ENCODE peak calls at places on chromosomes 7 and 10, in five cellular contexts. U is endodermal cell, D is neural progenitor cell, O is uterus, H is psoas muscle. J is an unnamed sample.

GRCh38 chr7:77383333-77383740 is 32.8 kb downstream of the GSAP start:
- DNase-seq in D (no peak), U (no peak), O (no peak), H (no peak), J (no peak)

GRCh38 chr10:97034301-97034700 is 151.5 kb downstream of the SLIT1 start:
- DNase-seq in D (no peak), O (no peak), H (no peak), U (no peak), J (no peak)

GRCh38 chr10:77287647-77288120 is 349.9 kb downstream of the KCNMA1 start:
- DNase-seq in H (no peak), D (no peak), U (peak; percentile 68), O (peak; percentile 71), J (no peak)

GRCh38 chr7:104951546-104951945 is 62.5 kb upstream of the KMT2E start:
- DNase-seq in U (no peak), O (no peak), D (no peak), H (peak; percentile 71), J (no peak)

GRCh38 chr10:95404460-95404858 is 113.7 kb upstream of the PDLIM1 start:
- DNase-seq in U (no peak), O (no peak), H (no peak), D (peak; percentile 65), J (no peak)

GRCh38 chr10:28722065-28722803 is 44.9 kb downstream of the BAMBI start:
- DNase-seq in U (peak; percentile 90), H (peak; percentile 19), O (peak; percentile 52), D (peak; percentile 60), J (no peak)

GRCh38 chr10:74857586-74857985 is 31.2 kb downstream of the KAT6B start:
- DNase-seq in H (no peak), U (no peak), O (no peak), D (no peak), J (no peak)

GRCh38 chr7:108684629-108685028 is 115.0 kb downstream of the DNAJB9 start:
- DNase-seq in U (no peak), D (no peak), O (no peak), H (no peak), J (no peak)

GRCh38 chr10:46998595-46998994 is 87.4 kb downstream of the PTPN20 start:
- DNase-seq in H (no peak), U (no peak), D (no peak), O (no peak), J (no peak)

GRCh38 chr7:79452495-79453265 is 787 bp downstream of the MAGI2 start:
- DNase-seq in U (peak; percentile 73), O (peak; percentile 20), D (peak; percentile 37), H (peak; percentile 12), J (peak; percentile 13)

GRCh38 chr7:132877578-132877977 is 204.3 kb downstream of the CHCHD3 start:
- DNase-seq in D (peak; percentile 15), U (no peak), O (no peak), H (no peak), J (no peak)

GRCh38 chr7:128902761-128903585 is 7.5 kb downstream of the KCP start:
- DNase-seq in D (no peak), U (no peak), O (no peak), H (no peak), J (no peak)

GRCh38 chr10:4144802-4145201 is 359.8 kb upstream of the KLF6 start:
- DNase-seq in U (no peak), H (no peak), D (no peak), O (no peak), J (no peak)

GRCh38 chr10:23047201-23048050 is 48.0 kb upstream of the MSRB2 start:
- DNase-seq in U (no peak), H (no peak), O (no peak), D (no peak), J (no peak)

GRCh38 chr7:158943234-158943633 is 86.9 kb downstream of the DYNC2I1 start:
- DNase-seq in O (no peak), H (no peak), D (no peak), U (no peak), J (no peak)

GRCh38 chr7:158944950-158945349 is 88.6 kb downstream of the DYNC2I1 start:
- DNase-seq in O (no peak), U (no peak), D (no peak), H (no peak), J (no peak)

GRCh38 chr7:158943713-158944112 is 87.4 kb downstream of the DYNC2I1 start:
- DNase-seq in O (no peak), H (no peak), D (no peak), U (no peak), J (no peak)

GRCh38 chr7:158945514-158945913 is 89.2 kb downstream of the DYNC2I1 start:
- DNase-seq in O (no peak), D (no peak), H (no peak), U (no peak), J (no peak)

GRCh38 chr7:158944195-158944594 is 87.8 kb downstream of the DYNC2I1 start:
- DNase-seq in U (no peak), H (no peak), O (no peak), D (no peak), J (no peak)
- H3K4me3 ChIP-seq in U (no peak overlapping the region), H (no peak overlapping the region), O (no peak overlapping the region), D (no peak overlapping the region), J (no peak overlapping the region)

GRCh38 chr7:40700653-40701475 is 566.1 kb downstream of the SUGCT start:
- DNase-seq in U (peak; percentile 57), O (no peak), H (no peak), D (no peak), J (no peak)
- H3K27ac ChIP-seq in U (no peak overlapping the region), O (no peak overlapping the region), H (no peak overlapping the region), D (no peak overlapping the region), J (no peak overlapping the region)

GRCh38 chr10:75894761-75895160 is 463.3 kb downstream of the LRMDA start:
- DNase-seq in H (no peak), O (no peak), U (no peak), D (no peak), J (no peak)

GRCh38 chr10:75887369-75887768 is 455.9 kb downstream of the LRMDA start:
- DNase-seq in H (no peak), O (no peak), U (no peak), D (no peak), J (no peak)

GRCh38 chr10:75884808-75885207 is 453.4 kb downstream of the LRMDA start:
- DNase-seq in H (no peak), U (no peak), D (no peak), O (no peak), J (no peak)

GRCh38 chr10:75887981-75888380 is 456.6 kb downstream of the LRMDA start:
- DNase-seq in H (no peak), U (no peak), D (no peak), O (no peak), J (no peak)

GRCh38 chr10:75889051-75889450 is 457.6 kb downstream of the LRMDA start:
- DNase-seq in O (no peak), H (no peak), D (no peak), U (no peak), J (no peak)
- H3K36me3 ChIP-seq in O (no peaks in the 10 kb centered on the region), H (no peaks in the 10 kb centered on the region), D (no peaks in the 10 kb centered on the region), U (no peaks in the 10 kb centered on the region), J (no peaks in the 10 kb centered on the region)

DNA sequence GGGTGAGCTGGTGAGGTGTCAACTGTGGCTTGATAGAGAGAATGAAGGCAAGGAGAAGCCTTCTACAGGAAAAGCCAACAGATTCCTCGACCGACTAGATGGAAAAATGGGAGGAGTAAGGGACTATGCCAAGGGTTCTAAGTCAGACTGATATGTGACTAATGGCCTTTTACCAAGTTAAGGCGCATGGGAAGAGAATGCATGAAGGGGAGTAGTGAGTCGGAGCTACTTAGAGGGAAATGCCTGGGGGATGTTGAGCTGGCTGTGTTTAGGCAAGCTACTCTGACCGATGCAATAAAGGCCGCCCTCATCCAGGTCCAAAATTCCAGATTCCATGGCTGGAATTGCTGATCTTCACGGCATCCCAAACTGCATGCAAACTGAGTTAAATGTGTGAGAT is 48.2 kb downstream of the APBB1IP start:
- DNase-seq in O (peak; percentile 48), D (no peak), U (no peak), H (peak; percentile 33), J (no peak)
- H3K4me3 ChIP-seq in O (no peak overlapping the region), D (no peak overlapping the region), U (no peak overlapping the region), H (no peak overlapping the region), J (no peak overlapping the region)

GRCh38 chr10:723973-724372 is 34.5 kb upstream of the DIP2C start:
- DNase-seq in D (no peak), H (no peak), O (no peak), U (no peak), J (no peak)

GRCh38 chr10:728603-729002 is 39.1 kb upstream of the DIP2C start:
- DNase-seq in H (no peak), D (no peak), U (no peak), O (no peak), J (no peak)

GRCh38 chr10:722281-723060 is 33.0 kb upstream of the DIP2C start:
- DNase-seq in H (no peak), D (no peak), U (no peak), O (no peak), J (no peak)

GRCh38 chr10:727162-727790 is 37.8 kb upstream of the DIP2C start:
- DNase-seq in D (no peak), O (no peak), U (no peak), H (no peak), J (peak; percentile 4)

DNA sequence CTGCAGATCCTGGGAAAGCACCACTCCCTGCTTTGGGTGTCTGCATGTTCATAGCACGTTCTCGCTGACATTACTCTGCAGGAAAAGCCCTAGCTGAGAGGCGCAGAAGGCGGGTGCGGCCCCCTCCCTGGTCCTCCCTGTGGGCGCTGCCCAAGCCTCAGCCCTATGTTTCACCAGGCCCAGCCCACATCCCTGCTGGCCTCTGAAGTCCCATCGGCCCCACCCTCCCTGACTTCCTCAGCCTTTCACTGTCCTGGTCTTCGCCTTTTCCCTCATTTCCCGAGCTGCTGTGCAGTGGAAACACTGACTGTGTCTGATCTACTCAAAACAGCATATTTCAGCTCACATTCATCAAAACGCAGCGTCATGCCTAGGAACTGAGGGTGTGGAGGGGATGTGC is 36.3 kb upstream of the DIP2C start:
- DNase-seq in D (no peak), O (no peak), H (no peak), U (no peak), J (no peak)
- H3K27ac ChIP-seq in D (no peak overlapping the region), O (no peak overlapping the region), H (no peak overlapping the region), U (no peak overlapping the region), J (no peak overlapping the region)

GRCh38 chr7:131404226-131404911 is 76.7 kb downstream of the MKLN1 start:
- DNase-seq in O (no peak), H (no peak), U (no peak), D (no peak), J (no peak)

GRCh38 chr7:131403322-131403721 is 75.6 kb downstream of the MKLN1 start:
- DNase-seq in H (no peak), D (no peak), U (no peak), O (no peak), J (no peak)

DNA sequence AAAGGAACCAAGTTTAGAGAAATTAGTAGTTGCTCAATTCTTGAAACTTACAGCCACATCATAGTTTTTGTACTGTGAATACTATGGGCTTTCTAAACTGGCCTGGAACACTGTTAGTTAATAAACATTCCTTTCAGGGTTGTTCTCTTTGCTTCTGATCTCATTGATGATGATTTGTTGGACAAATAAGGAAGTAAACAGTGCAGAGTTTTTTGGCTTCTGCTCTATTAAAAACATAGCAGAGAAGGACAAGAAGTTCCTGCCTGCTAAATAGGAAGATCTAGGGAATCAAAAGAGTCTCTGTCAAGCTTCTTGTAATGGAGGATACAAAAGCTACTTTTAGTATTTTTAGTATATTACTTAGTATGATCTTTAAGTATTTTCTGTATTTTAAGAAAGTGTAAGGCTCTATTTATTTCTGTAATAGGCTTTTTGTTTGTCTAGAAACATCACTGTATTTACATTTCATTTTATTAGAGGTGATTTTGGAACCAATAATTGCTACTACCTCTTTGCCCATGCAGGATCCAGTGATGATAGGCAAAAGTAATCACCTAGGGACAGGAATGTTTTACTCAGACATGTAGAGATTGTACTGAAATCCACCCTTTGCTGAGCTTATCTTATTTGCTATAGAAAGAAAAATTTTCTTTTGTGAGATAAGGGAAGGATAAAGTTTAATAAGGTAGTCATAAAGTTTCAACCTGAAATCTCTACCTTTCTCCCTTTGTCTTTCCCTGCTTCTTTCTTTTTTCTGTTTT is 73.3 kb downstream of the MKLN1 start:
- DNase-seq in H (no peak), O (no peak), D (no peak), U (no peak), J (no peak)
- H3K36me3 ChIP-seq in H (peaks cover 41% of the 10 kb centered on the region), O (no peaks in the 10 kb centered on the region), D (peaks cover 21% of the 10 kb centered on the region), U (peaks cover 81% of the 10 kb centered on the region), J (peaks cover 59% of the 10 kb centered on the region)

J was measured in SJCRH30.